ENCODE peak calls at places on chromosomes 5 and 9, in nine cellular contexts. A is adrenal gland, Z is aorta, R is right atrium auricular region, J is A673, N is endothelial cell of umbilical vein, Y is stomach, T is K562, F is psoas muscle. P is an unnamed sample. For H3K36me3, the result is how much of the 10 kb centered on the place peaks cover.

GRCh38 chr5:115616492-115616891 is 9.3 kb downstream of the TMED7 start:
- DNase-seq in A (no peak), Z (no peak), R (no peak), J (no peak), N (no peak), Y (no peak), T (no peak), F (no peak), P (no peak)

GRCh38 chr9:33800886-33801285 is 5.5 kb downstream of the PRSS3 start:
- DNase-seq in A (no peak), Z (no peak), R (no peak), J (no peak), N (peak), Y (no peak), T (no peak), F (no peak), P (no peak)

GRCh38 chr9:131097948-131098278 is 1.6 kb downstream of the AIF1L start:
- DNase-seq in A (no peak), Z (no peak), R (no peak), J (no peak), N (no peak), Y (no peak), T (peak), F (no peak), P (no peak)

GRCh38 chr9:31140316-31140715 is 1244.1 kb upstream of the ACO1 start:
- DNase-seq in A (no peak), Z (no peak), R (no peak), J (peak), N (no peak), Y (no peak), T (no peak), F (no peak), P (no peak)

GRCh38 chr5:61052870-61053269 is 107.9 kb downstream of the NDUFAF2 start:
- DNase-seq in A (no peak), Z (no peak), R (no peak), J (peak), N (peak), Y (no peak), T (no peak), F (no peak), P (no peak)

GRCh38 chr9:131477816-131478419 is 24.8 kb upstream of the POMT1 start:
- DNase-seq in A (no peak), Z (no peak), R (no peak), J (no peak), N (no peak), Y (no peak), T (no peak), F (no peak), P (no peak)

GRCh38 chr9:93083592-93084470 is 12.2 kb upstream of the CARD19 start:
- DNase-seq in A (peak), Z (peak), R (no peak), J (no peak), N (no peak), Y (no peak), T (no peak), F (no peak), P (no peak)

GRCh38 chr9:4155224-4156026 is 144.4 kb downstream of the GLIS3 start:
- DNase-seq in A (no peak), Z (no peak), R (no peak), J (no peak), N (no peak), Y (no peak), T (no peak), F (no peak), P (no peak)

GRCh38 chr5:150142800-150143724 is 12.6 kb downstream of the PDGFRB start:
- DNase-seq in A (peak), Z (peak), R (peak), J (no peak), N (no peak), Y (no peak), T (peak), F (peak), P (no peak)

GRCh38 chr9:128947423-128948310 is at the start of the genes DOLK and NUP188:
- DNase-seq in A (peak), Z (peak), R (peak), J (peak), N (peak), Y (peak), T (peak), F (peak), P (peak)

GRCh38 chr5:14588758-14589543 is 7.4 kb downstream of the OTULINL start:
- DNase-seq in A (no peak), Z (no peak), R (no peak), J (no peak), N (no peak), Y (no peak), T (no peak), F (no peak), P (no peak)

GRCh38 chr9:21993893-21994525 is at the start of gene CDKN2A:
- DNase-seq in A (peak), Z (peak), R (peak), J (no peak), N (peak), Y (peak), T (no peak), F (no peak), P (peak)

GRCh38 chr5:61790678-61791077 is 458.6 kb downstream of the ZSWIM6 start:
- DNase-seq in A (no peak), Z (no peak), R (no peak), J (no peak), N (no peak), Y (peak), T (no peak), F (no peak), P (no peak)

GRCh38 chr5:140677947-140678346 is 4.6 kb upstream of the DND1 start:
- DNase-seq in A (no peak), Z (no peak), R (no peak), J (no peak), N (no peak), Y (no peak), T (no peak), F (no peak), P (no peak)

GRCh38 chr9:119941081-119941480 is 571.8 kb upstream of the BRINP1 start:
- DNase-seq in A (no peak), Z (no peak), R (no peak), J (no peak), N (no peak), Y (no peak), T (no peak), F (no peak), P (no peak)

GRCh38 chr9:34084562-34084961 is 35.9 kb upstream of the UBAP2 start:
- DNase-seq in A (no peak), Z (no peak), R (no peak), J (no peak), N (no peak), Y (no peak), T (no peak), F (no peak), P (no peak)

GRCh38 chr9:124190761-124191160 is 67.0 kb upstream of the NEK6 start:
- DNase-seq in A (no peak), Z (peak), R (peak), J (no peak), N (no peak), Y (peak), T (no peak), F (no peak), P (no peak)

GRCh38 chr5:150503977-150504620 is 3.8 kb upstream of the NDST1 start:
- DNase-seq in A (peak), Z (peak), R (no peak), J (no peak), N (peak), Y (peak), T (peak), F (peak), P (no peak)

GRCh38 chr9:5714501-5715401 is 85.8 kb downstream of the RIC1 start:
- DNase-seq in A (no peak), Z (no peak), R (no peak), J (no peak), N (peak), Y (no peak), T (peak), F (no peak), P (no peak)

GRCh38 chr9:69097923-69098593 is 62.5 kb downstream of the FXN start:
- DNase-seq in A (no peak), Z (no peak), R (no peak), J (no peak), N (peak), Y (no peak), T (no peak), F (no peak), P (no peak)

GRCh38 chr5:156896545-156896944 is 46.5 kb downstream of the PPP1R2B start:
- DNase-seq in A (peak), Z (no peak), R (no peak), J (no peak), N (no peak), Y (no peak), T (no peak), F (no peak), P (no peak)

GRCh38 chr9:134377976-134378375 is 51.7 kb downstream of the RXRA start:
- DNase-seq in A (peak), Z (peak), R (no peak), J (no peak), N (no peak), Y (peak), T (no peak), F (peak), P (no peak)

GRCh38 chr5:138274189-138274853 is at the start of gene GFRA3:
- DNase-seq in A (no peak), Z (no peak), R (no peak), J (peak), N (no peak), Y (no peak), T (peak), F (no peak), P (no peak)

GRCh38 chr5:159638481-159638880 is 277.8 kb upstream of the ADRA1B start:
- DNase-seq in A (no peak), Z (no peak), R (no peak), J (no peak), N (no peak), Y (no peak), T (no peak), F (no peak), P (no peak)

GRCh38 chr5:158801286-158801685 is 298.4 kb downstream of the EBF1 start:
- DNase-seq in A (no peak), Z (no peak), R (no peak), J (no peak), N (no peak), Y (no peak), T (no peak), F (no peak), P (no peak)

GRCh38 chr9:134396825-134397224 is 70.6 kb downstream of the RXRA start:
- DNase-seq in A (no peak), Z (peak), R (no peak), J (peak), N (peak), Y (no peak), T (no peak), F (no peak), P (peak)

GRCh38 chr9:89953824-89954223 is 349.0 kb downstream of the GADD45G start:
- DNase-seq in A (no peak), Z (no peak), R (no peak), J (no peak), N (no peak), Y (no peak), T (no peak), F (no peak), P (no peak)

GRCh38 chr5:1026700-1027621 is 18.4 kb downstream of the NKD2 start:
- DNase-seq in A (no peak), Z (no peak), R (no peak), J (no peak), N (no peak), Y (no peak), T (no peak), F (peak), P (no peak)

GRCh38 chr5:142655339-142656267 is 30.3 kb downstream of the FGF1 start:
- DNase-seq in A (peak), Z (peak), R (peak), J (peak), N (peak), Y (peak), T (peak), F (peak), P (peak)

GRCh38 chr9:114250235-114250568 is 72.7 kb upstream of the ORM1 start:
- DNase-seq in A (no peak), Z (peak), R (peak), J (peak), N (no peak), Y (peak), T (no peak), F (peak), P (peak)

GRCh38 chr5:115262405-115263247 is at the start of gene PGGT1B:
- DNase-seq in A (peak), Z (peak), R (peak), J (peak), N (peak), Y (peak), T (peak), F (peak), P (peak)

GRCh38 chr9:76985581-76985980 is 33.9 kb upstream of the FOXB2 start:
- DNase-seq in A (no peak), Z (no peak), R (no peak), J (no peak), N (no peak), Y (no peak), T (no peak), F (no peak), P (no peak)

DNA sequence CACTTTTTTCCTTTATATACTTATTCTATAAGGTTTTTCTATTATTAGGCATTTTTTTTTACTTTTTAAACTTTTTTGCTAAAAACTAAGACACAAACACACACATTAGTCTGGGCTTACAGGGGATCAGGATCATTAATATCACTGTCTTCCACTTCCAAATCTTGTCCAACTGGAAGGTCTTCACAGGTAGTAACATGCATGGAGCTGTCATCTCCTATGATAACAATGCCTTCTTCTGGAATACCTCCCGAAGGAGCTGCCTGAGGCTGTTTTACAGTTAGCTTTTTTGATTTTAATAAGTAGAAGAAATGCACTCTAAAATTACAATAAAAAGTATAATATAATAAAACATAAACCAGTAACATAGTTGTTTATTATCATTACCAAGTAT is 345.5 kb upstream of the PTGER4 start:
- DNase-seq in A (no peak), Z (no peak), R (no peak), J (no peak), N (no peak), Y (no peak), T (no peak), F (no peak), P (no peak)
- H3K27ac ChIP-seq in A (no peak), Z (no peak), R (no peak), J (no peak), N (peak), Y (no peak), T (no peak), F (no peak), P (no peak)

GRCh38 chr9:94210616-94211603 is 48.2 kb upstream of the ZNF169 start:
- DNase-seq in A (no peak), Z (no peak), R (no peak), J (peak), N (no peak), Y (no peak), T (no peak), F (no peak), P (no peak)

GRCh38 chr9:94212091-94212490 is 47.0 kb upstream of the ZNF169 start:
- DNase-seq in A (no peak), Z (no peak), R (no peak), J (no peak), N (no peak), Y (no peak), T (peak), F (no peak), P (no peak)

GRCh38 chr9:94207781-94208180 is 51.3 kb upstream of the ZNF169 start:
- DNase-seq in A (no peak), Z (no peak), R (no peak), J (no peak), N (no peak), Y (no peak), T (no peak), F (no peak), P (no peak)

GRCh38 chr9:94213513-94214124 is 45.5 kb upstream of the ZNF169 start:
- DNase-seq in A (peak), Z (peak), R (peak), J (peak), N (peak), Y (peak), T (peak), F (peak), P (peak)

DNA sequence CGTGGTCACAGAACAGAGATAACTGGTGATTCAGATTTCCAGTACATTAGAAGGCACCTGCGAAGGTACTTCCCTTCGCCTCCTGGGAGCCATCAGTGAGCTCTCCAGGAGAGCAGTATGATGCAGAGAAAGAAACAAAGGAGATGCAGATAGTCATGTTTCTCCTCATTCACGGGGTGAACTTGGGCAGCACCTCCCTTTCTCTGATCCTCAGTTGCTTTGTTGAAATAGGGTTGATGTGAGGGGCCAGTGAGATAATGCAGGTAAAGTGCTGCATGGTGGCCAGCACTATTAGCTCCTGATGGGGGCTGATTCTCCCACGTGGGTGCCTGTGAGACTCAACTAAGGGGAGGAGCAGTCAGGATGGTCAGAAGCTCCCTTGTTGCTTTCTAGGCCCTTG is 46.6 kb upstream of the ZNF169 start:
- DNase-seq in A (no peak), Z (no peak), R (no peak), J (no peak), N (no peak), Y (no peak), T (no peak), F (no peak), P (no peak)
- H3K4me3 ChIP-seq in A (no peak), Z (no peak), R (no peak), J (no peak), N (no peak), Y (no peak), T (no peak), F (no peak), P (no peak)

GRCh38 chr5:75363111-75363510 is 26.1 kb downstream of the HMGCR start:
- DNase-seq in A (no peak), Z (no peak), R (no peak), J (no peak), N (no peak), Y (no peak), T (no peak), F (no peak), P (no peak)

GRCh38 chr5:75364571-75365280 is 27.7 kb downstream of the HMGCR start:
- DNase-seq in A (no peak), Z (no peak), R (no peak), J (no peak), N (no peak), Y (no peak), T (no peak), F (no peak), P (no peak)

GRCh38 chr5:75363726-75364495 is 26.9 kb downstream of the HMGCR start:
- DNase-seq in A (no peak), Z (no peak), R (no peak), J (no peak), N (no peak), Y (peak), T (no peak), F (no peak), P (no peak)

GRCh38 chr5:75361310-75361709 is 24.3 kb downstream of the HMGCR start:
- DNase-seq in A (no peak), Z (no peak), R (no peak), J (no peak), N (no peak), Y (peak), T (no peak), F (no peak), P (no peak)

DNA sequence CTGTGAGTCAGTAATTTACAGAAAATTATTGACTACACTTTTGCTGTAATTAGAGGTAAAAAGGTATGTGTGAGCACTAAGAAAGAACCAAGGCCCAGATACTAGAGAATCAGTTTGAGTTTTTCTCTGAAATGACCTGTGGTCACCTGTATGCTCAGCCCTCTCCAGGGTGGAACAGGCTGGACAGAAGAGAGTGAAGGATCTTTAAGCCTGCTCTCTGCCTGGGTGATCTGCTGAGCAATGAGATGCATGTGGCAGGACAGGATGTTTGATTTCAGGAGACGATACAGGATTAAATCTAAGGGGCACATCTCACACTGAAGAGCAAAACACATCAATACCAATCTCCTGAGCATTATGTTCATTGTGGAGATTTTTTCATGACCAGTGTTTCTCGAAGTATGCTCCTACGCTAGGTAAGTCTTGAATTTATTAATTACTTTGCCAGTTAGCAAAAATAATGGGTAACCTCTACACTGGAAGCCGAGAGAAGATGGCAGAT is 25.5 kb downstream of the HMGCR start:
- DNase-seq in A (no peak), Z (no peak), R (no peak), J (no peak), N (no peak), Y (no peak), T (no peak), F (no peak), P (no peak)
- H3K36me3 ChIP-seq in A (under half), Z (under half), R (under half), J (half or more), N (under half), Y (under half), T (half or more), F (under half), P (under half)

GRCh38 chr5:73565166-73565968 is at the start of the genes ANKRA2 and UTP15:
- DNase-seq in A (peak), Z (peak), R (peak), J (peak), N (peak), Y (peak), T (peak), F (peak), P (peak)
- H3K27ac ChIP-seq in A (peak), Z (peak), R (peak), J (peak), N (peak), Y (peak), T (peak), F (peak), P (peak)

DNA sequence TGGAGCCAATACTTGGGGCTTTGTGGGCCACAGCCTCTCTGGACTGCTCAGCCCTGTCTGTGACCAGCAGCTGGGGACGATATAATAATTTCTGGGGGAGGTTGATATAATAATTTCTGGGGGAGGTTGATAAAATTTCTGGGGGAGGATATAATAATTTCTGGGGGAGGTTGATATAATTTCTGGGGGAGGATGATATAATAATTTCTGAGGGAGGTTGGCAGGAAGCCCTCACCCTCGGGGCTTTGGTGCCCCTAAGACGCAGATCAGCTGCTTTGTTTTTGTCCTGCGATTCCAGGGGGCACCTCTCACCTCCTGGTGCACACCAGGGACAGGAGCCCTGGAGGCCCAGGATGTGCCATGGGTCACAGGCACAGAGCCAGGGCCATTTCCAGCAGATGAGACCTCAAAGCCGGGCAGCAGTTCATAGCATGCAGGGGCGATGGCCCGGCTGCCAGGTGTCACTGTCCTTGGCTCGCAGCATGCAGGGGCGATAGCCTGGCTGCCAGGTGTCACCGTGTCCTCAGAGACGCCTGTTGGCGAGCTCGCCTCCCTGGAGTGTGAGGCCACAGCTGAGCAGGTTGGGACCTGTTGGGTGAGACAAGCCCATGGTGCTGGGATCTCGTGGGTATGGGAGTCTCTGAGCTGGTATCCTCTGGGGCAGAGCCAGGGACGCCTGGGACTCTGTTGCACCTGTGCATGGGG is 3.8 kb upstream of the TOR4A start:
- DNase-seq in A (no peak), Z (no peak), R (no peak), J (no peak), N (no peak), Y (peak), T (peak), F (peak), P (no peak)
- H3K4me3 ChIP-seq in A (no peak), Z (no peak), R (no peak), J (no peak), N (no peak), Y (no peak), T (no peak), F (no peak), P (no peak)

DNA sequence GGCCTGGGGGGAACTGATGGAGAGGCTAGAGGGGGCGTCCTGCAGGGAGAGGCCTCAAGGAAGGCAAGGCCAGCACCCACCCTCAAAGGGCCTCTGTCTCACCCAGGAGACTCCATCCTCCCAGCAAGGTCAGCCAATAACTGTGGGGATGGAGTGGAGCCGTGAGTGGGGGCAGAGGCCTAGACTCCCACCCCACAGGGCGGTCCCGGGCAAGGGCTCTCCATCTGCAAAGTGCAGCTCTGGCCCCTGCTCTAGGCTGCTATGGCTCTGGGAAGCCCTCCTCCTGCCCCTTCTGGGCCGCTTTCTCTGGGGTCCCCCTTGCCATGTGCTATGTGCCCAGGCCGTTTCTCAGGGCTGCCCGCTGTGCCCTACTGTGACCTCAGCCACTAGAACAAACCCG is 14.0 kb downstream of the FPGS start:
- DNase-seq in A (no peak), Z (no peak), R (no peak), J (no peak), N (no peak), Y (no peak), T (no peak), F (no peak), P (no peak)
- H3K36me3 ChIP-seq in A (under half), Z (under half), R (half or more), J (under half), N (half or more), Y (half or more), T (under half), F (under half), P (under half)